ENCODE peak calls at places on chromosome 3, in six cellular contexts. E, T, F, K, W and I are unnamed samples.

GRCh38 chr3:126982125-126982521 is 792 bp upstream of the PLXNA1 start:
- DNase-seq in E (no peak), T (peak), F (peak), K (no peak), W (peak), I (peak)

GRCh38 chr3:174618368-174618767 is 240.8 kb upstream of the NAALADL2 start:
- DNase-seq in E (no peak), T (no peak), F (peak), K (no peak), W (no peak), I (no peak)

GRCh38 chr3:84772841-84773240 is 185.9 kb upstream of the CADM2 start:
- DNase-seq in E (no peak), T (no peak), F (no peak), K (peak), W (no peak), I (no peak)

GRCh38 chr3:128794067-128794768 is 68.2 kb downstream of the RAB7A start:
- DNase-seq in E (peak), T (no peak), F (no peak), K (no peak), W (no peak), I (no peak)

GRCh38 chr3:114756506-114757279 is 390.4 kb downstream of the ZBTB20 start:
- DNase-seq in E (no peak), T (no peak), F (no peak), K (no peak), W (no peak), I (no peak)

GRCh38 chr3:2098398-2099027 is at the start of gene CNTN4:
- DNase-seq in E (no peak), T (no peak), F (peak), K (peak), W (peak), I (no peak)

GRCh38 chr3:194828926-194829325 is 143.2 kb downstream of the FAM43A start:
- DNase-seq in E (no peak), T (no peak), F (no peak), K (no peak), W (no peak), I (no peak)

GRCh38 chr3:39260957-39261356 is 18.9 kb downstream of the CX3CR1 start:
- DNase-seq in E (peak), T (peak), F (peak), K (no peak), W (peak), I (peak)